ENCODE peak calls at places on chromosomes 5 and 9, in five cellular contexts. Q, K, E, B and Z are unnamed samples.

GRCh38 chr5:174615986-174616500 is 108.3 kb upstream of the MSX2 start:
- DNase-seq in Q (no peak), E (no peak), B (no peak), K (no peak), Z (no peak)

GRCh38 chr5:39437469-39437868 is 12.7 kb upstream of the DAB2 start:
- DNase-seq in E (no peak), B (no peak), K (no peak), Q (no peak), Z (no peak)

GRCh38 chr5:53616939-53617549 is 56.6 kb downstream of the NDUFS4 start:
- DNase-seq in E (no peak), Q (no peak), K (no peak), B (no peak), Z (no peak)

GRCh38 chr9:99373912-99374311 is 151.8 kb downstream of the SEC61B start:
- DNase-seq in B (no peak), E (no peak), Q (no peak), K (peak; percentile 15), Z (no peak)

GRCh38 chr9:15977438-15977837 is 424.6 kb downstream of the CCDC171 start:
- DNase-seq in K (no peak), E (no peak), B (no peak), Q (no peak), Z (no peak)

GRCh38 chr9:109030426-109030825 is 17.1 kb upstream of the CTNNAL1 start:
- DNase-seq in Q (no peak), K (no peak), B (no peak), E (no peak), Z (no peak)

GRCh38 chr5:150108711-150109605 is 22.6 kb upstream of the CSF1R start:
- DNase-seq in E (no peak), B (no peak), K (no peak), Q (no peak), Z (no peak)

GRCh38 chr5:50727149-50727496 is 60.7 kb downstream of the PARP8 start:
- DNase-seq in K (no peak), B (no peak), Q (no peak), E (no peak), Z (no peak)

GRCh38 chr5:29016067-29016466 is 1977.7 kb upstream of the CDH9 start:
- DNase-seq in Q (no peak), K (no peak), B (no peak), E (no peak), Z (no peak)

GRCh38 chr5:74685979-74686631 is 1.1 kb downstream of the HEXB start:
- DNase-seq in Q (no peak), B (no peak), E (peak; percentile 30), K (no peak), Z (no peak)

GRCh38 chr9:18386091-18386490 is 87.9 kb upstream of the ADAMTSL1 start:
- DNase-seq in K (no peak), E (peak; percentile 45), Q (no peak), B (no peak), Z (no peak)

GRCh38 chr9:36245906-36246305 is 12.3 kb downstream of the GNE start:
- DNase-seq in Q (no peak), K (no peak), B (no peak), E (no peak), Z (no peak)

GRCh38 chr5:35826561-35826960 is 30.1 kb upstream of the IL7R start:
- DNase-seq in E (no peak), K (no peak), B (no peak), Q (no peak), Z (no peak)

GRCh38 chr5:93191016-93191415 is 390.0 kb downstream of the NR2F1-AS1 start:
- DNase-seq in Q (no peak), E (no peak), K (no peak), B (no peak), Z (no peak)